ENCODE peak calls at places on chromosomes 12 and 14, in five cellular contexts. One of them, this sample, is unnamed.

GRCh38 chr14:69573841-69574265 is 818 bp downstream of the CCDC177 start:
- DNase-seq in kidney tubule cell: no peak
- DNase-seq in neural progenitor cell: peak
- DNase-seq in hippocampal formation: no peak
- DNase-seq in fibroblast of mammary gland: no peak
- DNase-seq in this sample: no peak

GRCh38 chr12:56007892-56008471 is 10.9 kb downstream of the SUOX start:
- DNase-seq in neural progenitor cell: no peak
- DNase-seq in fibroblast of mammary gland: peak
- DNase-seq in hippocampal formation: no peak
- DNase-seq in kidney tubule cell: peak
- DNase-seq in this sample: peak

GRCh38 chr12:3759878-3760277 is 7.0 kb upstream of the CRACR2A start:
- DNase-seq in neural progenitor cell: no peak
- DNase-seq in hippocampal formation: no peak
- DNase-seq in kidney tubule cell: no peak
- DNase-seq in fibroblast of mammary gland: no peak
- DNase-seq in this sample: no peak

GRCh38 chr12:44334347-44334746 is 498.5 kb downstream of the TMEM117 start:
- DNase-seq in hippocampal formation: no peak
- DNase-seq in neural progenitor cell: no peak
- DNase-seq in fibroblast of mammary gland: no peak
- DNase-seq in kidney tubule cell: peak
- DNase-seq in this sample: no peak

GRCh38 chr12:50203691-50204090 is 36.5 kb upstream of the CERS5 start:
- DNase-seq in neural progenitor cell: no peak
- DNase-seq in kidney tubule cell: peak
- DNase-seq in hippocampal formation: no peak
- DNase-seq in fibroblast of mammary gland: no peak
- DNase-seq in this sample: no peak

GRCh38 chr12:40241741-40242140 is 16.9 kb downstream of the LRRK2 start:
- DNase-seq in kidney tubule cell: no peak
- DNase-seq in neural progenitor cell: no peak
- DNase-seq in fibroblast of mammary gland: peak
- DNase-seq in hippocampal formation: no peak
- DNase-seq in this sample: no peak

GRCh38 chr12:114783176-114783575 is 99.2 kb upstream of the TBX3 start:
- DNase-seq in kidney tubule cell: no peak
- DNase-seq in neural progenitor cell: no peak
- DNase-seq in fibroblast of mammary gland: no peak
- DNase-seq in hippocampal formation: no peak
- DNase-seq in this sample: no peak

GRCh38 chr12:51675062-51675803 is 84.2 kb downstream of the SCN8A start:
- DNase-seq in fibroblast of mammary gland: no peak
- DNase-seq in kidney tubule cell: no peak
- DNase-seq in hippocampal formation: no peak
- DNase-seq in neural progenitor cell: no peak
- DNase-seq in this sample: no peak

GRCh38 chr12:24127919-24128721 is 178.7 kb upstream of the SOX5 start:
- DNase-seq in fibroblast of mammary gland: no peak
- DNase-seq in neural progenitor cell: no peak
- DNase-seq in kidney tubule cell: no peak
- DNase-seq in hippocampal formation: no peak
- DNase-seq in this sample: no peak

GRCh38 chr12:72264548-72265175 is 7.5 kb upstream of the TRHDE start:
- DNase-seq in hippocampal formation: peak
- DNase-seq in neural progenitor cell: peak
- DNase-seq in fibroblast of mammary gland: peak
- DNase-seq in kidney tubule cell: peak
- DNase-seq in this sample: peak

GRCh38 chr12:52878507-52879393 is 26.1 kb downstream of the KRT8 start:
- DNase-seq in fibroblast of mammary gland: no peak
- DNase-seq in kidney tubule cell: no peak
- DNase-seq in neural progenitor cell: no peak
- DNase-seq in hippocampal formation: no peak
- DNase-seq in this sample: no peak

GRCh38 chr14:76926521-76927251 is 100.5 kb downstream of the LRRC74A start:
- DNase-seq in fibroblast of mammary gland: peak
- DNase-seq in neural progenitor cell: peak
- DNase-seq in hippocampal formation: no peak
- DNase-seq in kidney tubule cell: no peak
- DNase-seq in this sample: no peak

GRCh38 chr12:99043319-99043914 is 398.3 kb downstream of the APAF1 start:
- DNase-seq in hippocampal formation: peak
- DNase-seq in neural progenitor cell: peak
- DNase-seq in kidney tubule cell: peak
- DNase-seq in fibroblast of mammary gland: peak
- DNase-seq in this sample: peak

GRCh38 chr14:22561661-22562579 is 27.1 kb downstream of the DAD1 start:
- DNase-seq in neural progenitor cell: no peak
- DNase-seq in kidney tubule cell: no peak
- DNase-seq in fibroblast of mammary gland: no peak
- DNase-seq in hippocampal formation: no peak
- DNase-seq in this sample: no peak

GRCh38 chr12:12364787-12365441 is 8.0 kb downstream of the BORCS5 start:
- DNase-seq in neural progenitor cell: no peak
- DNase-seq in hippocampal formation: no peak
- DNase-seq in kidney tubule cell: no peak
- DNase-seq in fibroblast of mammary gland: no peak
- DNase-seq in this sample: no peak

GRCh38 chr12:122517877-122518276 is 8.9 kb downstream of the RSRC2 start:
- DNase-seq in hippocampal formation: no peak
- DNase-seq in kidney tubule cell: peak
- DNase-seq in fibroblast of mammary gland: peak
- DNase-seq in neural progenitor cell: no peak
- DNase-seq in this sample: peak

GRCh38 chr14:98323850-98324249 is 948.1 kb downstream of the BCL11B start:
- DNase-seq in neural progenitor cell: no peak
- DNase-seq in hippocampal formation: no peak
- DNase-seq in kidney tubule cell: peak
- DNase-seq in fibroblast of mammary gland: no peak
- DNase-seq in this sample: no peak

GRCh38 chr14:104887623-104888488 is 22.8 kb downstream of the CEP170B start:
- DNase-seq in fibroblast of mammary gland: no peak
- DNase-seq in hippocampal formation: no peak
- DNase-seq in neural progenitor cell: no peak
- DNase-seq in kidney tubule cell: no peak
- DNase-seq in this sample: no peak

GRCh38 chr12:14264316-14264715 is 101.2 kb upstream of the ATF7IP start:
- DNase-seq in hippocampal formation: no peak
- DNase-seq in fibroblast of mammary gland: peak
- DNase-seq in kidney tubule cell: peak
- DNase-seq in neural progenitor cell: no peak
- DNase-seq in this sample: no peak

GRCh38 chr14:70882771-70883492 is 24.3 kb upstream of the PCNX1 start:
- DNase-seq in hippocampal formation: no peak
- DNase-seq in neural progenitor cell: no peak
- DNase-seq in kidney tubule cell: peak
- DNase-seq in fibroblast of mammary gland: peak
- DNase-seq in this sample: peak

GRCh38 chr14:75046275-75046674 is 5.0 kb downstream of the MLH3 start:
- DNase-seq in fibroblast of mammary gland: no peak
- DNase-seq in hippocampal formation: no peak
- DNase-seq in kidney tubule cell: no peak
- DNase-seq in neural progenitor cell: no peak
- DNase-seq in this sample: no peak

GRCh38 chr12:111446044-111446581 is 40.4 kb downstream of the SH2B3 start:
- DNase-seq in hippocampal formation: no peak
- DNase-seq in neural progenitor cell: no peak
- DNase-seq in kidney tubule cell: peak
- DNase-seq in fibroblast of mammary gland: peak
- DNase-seq in this sample: peak

GRCh38 chr12:106774808-106775524 is 484 bp downstream of the RIC8B start:
- DNase-seq in fibroblast of mammary gland: no peak
- DNase-seq in hippocampal formation: no peak
- DNase-seq in neural progenitor cell: no peak
- DNase-seq in kidney tubule cell: no peak
- DNase-seq in this sample: peak

GRCh38 chr14:50025073-50025472 is 91.3 kb downstream of the VCPKMT start:
- DNase-seq in neural progenitor cell: no peak
- DNase-seq in kidney tubule cell: no peak
- DNase-seq in hippocampal formation: no peak
- DNase-seq in fibroblast of mammary gland: no peak
- DNase-seq in this sample: no peak